ENCODE peak calls at places on chromosomes 4 and X, in ten cellular contexts. Z is HL-60, P is GM23338, E is endothelial cell of umbilical vein, I is spleen, V is transverse colon, A is stomach, W is upper lobe of left lung, L is vagina, T is HepG2. C is an unnamed sample.

GRCh38 chrX:153628129-153628528 is 18.9 kb upstream of the DUSP9 start:
- DNase-seq in Z (no peak), P (no peak), E (no peak), I (no peak), V (no peak), A (no peak), W (no peak), L (no peak), T (no peak), C (no peak)

GRCh38 chrX:65575024-65575423 is 40.4 kb upstream of the LAS1L start:
- DNase-seq in Z (no peak), P (no peak), E (no peak), I (no peak), V (no peak), A (no peak), W (no peak), L (no peak), T (no peak), C (no peak)

GRCh38 chrX:54786972-54787371 is 11.1 kb downstream of the ITIH6 start:
- DNase-seq in Z (no peak), P (peak), E (no peak), I (no peak), V (peak), A (peak), W (no peak), L (no peak), T (no peak), C (no peak)

GRCh38 chr4:72948080-72948479 is 121.4 kb downstream of the COX18 start:
- DNase-seq in Z (no peak), P (no peak), E (no peak), I (no peak), V (no peak), A (no peak), W (no peak), L (no peak), T (no peak), C (no peak)

GRCh38 chrX:30060718-30061117 is 154.6 kb upstream of the MAGEB2 start:
- DNase-seq in Z (no peak), P (peak), E (peak), I (no peak), V (no peak), A (no peak), W (no peak), L (no peak), T (no peak), C (no peak)

GRCh38 chrX:2828404-2829065 is at the start of gene GYG2:
- DNase-seq in Z (no peak), P (peak), E (no peak), I (no peak), V (peak), A (peak), W (no peak), L (no peak), T (peak), C (no peak)

GRCh38 chr4:1745165-1745564 is 23.8 kb downstream of the TACC3 start:
- DNase-seq in Z (no peak), P (no peak), E (no peak), I (no peak), V (no peak), A (no peak), W (no peak), L (no peak), T (no peak), C (no peak)

GRCh38 chr4:163111588-163111987 is 55.1 kb downstream of the NAF1 start:
- DNase-seq in Z (no peak), P (peak), E (peak), I (no peak), V (no peak), A (no peak), W (no peak), L (no peak), T (no peak), C (no peak)

GRCh38 chrX:47358387-47359065 is 11.9 kb upstream of the ZNF157 start:
- DNase-seq in Z (no peak), P (no peak), E (peak), I (no peak), V (no peak), A (no peak), W (no peak), L (no peak), T (no peak), C (no peak)

GRCh38 chr4:168585168-168586091 is 88.6 kb downstream of the PALLD start:
- DNase-seq in Z (no peak), P (peak), E (peak), I (no peak), V (peak), A (peak), W (peak), L (peak), T (peak), C (peak)

GRCh38 chr4:122293374-122294365 is 85.1 kb upstream of the ADAD1 start:
- DNase-seq in Z (no peak), P (peak), E (no peak), I (no peak), V (no peak), A (no peak), W (no peak), L (no peak), T (no peak), C (no peak)

GRCh38 chr4:66558651-66559050 is 888.4 kb upstream of the EPHA5 start:
- DNase-seq in Z (no peak), P (no peak), E (no peak), I (no peak), V (no peak), A (no peak), W (no peak), L (no peak), T (no peak), C (no peak)

GRCh38 chr4:139834210-139834609 is 168.6 kb downstream of the MGST2 start:
- DNase-seq in Z (no peak), P (peak), E (no peak), I (no peak), V (no peak), A (no peak), W (no peak), L (no peak), T (peak), C (no peak)

GRCh38 chr4:30789219-30789671 is 69.1 kb downstream of the PCDH7 start:
- DNase-seq in Z (no peak), P (peak), E (peak), I (no peak), V (no peak), A (no peak), W (no peak), L (no peak), T (no peak), C (no peak)

GRCh38 chrX:140040397-140040796 is 75.1 kb upstream of the CXorf66 start:
- DNase-seq in Z (peak), P (no peak), E (no peak), I (no peak), V (peak), A (no peak), W (no peak), L (no peak), T (no peak), C (no peak)

GRCh38 chrX:124634363-124634762 is 288.0 kb downstream of the SH2D1A start:
- DNase-seq in Z (no peak), P (no peak), E (no peak), I (no peak), V (no peak), A (no peak), W (no peak), L (no peak), T (no peak), C (no peak)

GRCh38 chr4:2860391-2861348 is 17.0 kb downstream of the ADD1 start:
- DNase-seq in Z (no peak), P (peak), E (peak), I (no peak), V (no peak), A (no peak), W (peak), L (no peak), T (peak), C (no peak)

GRCh38 chrX:78979789-78980464 is 34.7 kb downstream of the P2RY10 start:
- DNase-seq in Z (no peak), P (no peak), E (no peak), I (no peak), V (no peak), A (no peak), W (no peak), L (no peak), T (no peak), C (no peak)

GRCh38 chr4:110618091-110619000 is 4.5 kb downstream of the PITX2 start:
- DNase-seq in Z (no peak), P (peak), E (no peak), I (no peak), V (peak), A (no peak), W (no peak), L (no peak), T (no peak), C (no peak)

GRCh38 chr4:110620352-110621327 is 2.2 kb downstream of the PITX2 start:
- DNase-seq in Z (no peak), P (peak), E (peak), I (peak), V (peak), A (no peak), W (no peak), L (no peak), T (no peak), C (no peak)

GRCh38 chr4:110621328-110621812 is 1.5 kb downstream of the PITX2 start:
- DNase-seq in Z (no peak), P (peak), E (no peak), I (no peak), V (no peak), A (no peak), W (no peak), L (no peak), T (no peak), C (no peak)

GRCh38 chr4:110619001-110619350 is 3.9 kb downstream of the PITX2 start:
- DNase-seq in Z (no peak), P (no peak), E (no peak), I (no peak), V (no peak), A (no peak), W (no peak), L (no peak), T (no peak), C (no peak)

GRCh38 chr4:110619401-110620247 is 3.3 kb downstream of the PITX2 start:
- DNase-seq in Z (no peak), P (peak), E (no peak), I (no peak), V (no peak), A (no peak), W (no peak), L (no peak), T (no peak), C (no peak)
- TF ChIP-seq POLR2AphosphoS5 in Z (no peak), P (no peak), E (no peak), I (no peak), V (no peak), A (no peak), W (no peak), L (no peak), T (no peak), C (no peak)

DNA sequence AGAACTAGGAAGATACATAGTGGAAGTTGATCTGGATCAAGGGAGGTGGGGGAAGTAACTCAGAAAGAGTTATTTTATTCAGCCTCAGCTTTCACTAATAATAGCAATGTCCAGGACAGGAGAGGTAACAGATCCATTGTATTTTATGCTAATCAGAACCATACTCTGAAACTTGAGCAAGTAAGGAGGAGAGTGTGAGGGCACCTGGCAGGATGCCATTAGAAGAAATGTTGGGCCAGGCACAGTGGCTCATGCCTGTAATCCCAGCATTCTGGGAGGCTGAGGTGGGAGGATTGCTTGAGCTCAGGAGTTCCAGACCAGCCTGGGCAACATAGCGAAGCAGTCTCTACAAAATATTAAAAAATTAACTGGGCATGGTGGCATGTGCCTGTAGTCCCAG is 16.3 kb downstream of the GPR34 start:
- DNase-seq in Z (no peak), P (no peak), E (no peak), I (no peak), V (no peak), A (no peak), W (no peak), L (no peak), T (no peak), C (no peak)
- H3K27ac ChIP-seq in Z (peak), P (no peak), E (no peak), I (peak), V (peak), A (peak), W (peak), L (no peak), T (no peak), C (no peak)

GRCh38 chr4:15964159-15964558 is 1.2 kb upstream of the FGFBP2 start:
- DNase-seq in Z (no peak), P (peak), E (no peak), I (no peak), V (no peak), A (no peak), W (no peak), L (no peak), T (no peak), C (no peak)

GRCh38 chr4:15961778-15962510 is 1.0 kb downstream of the FGFBP2 start:
- DNase-seq in Z (no peak), P (no peak), E (no peak), I (no peak), V (no peak), A (no peak), W (peak), L (no peak), T (no peak), C (no peak)

GRCh38 chr4:15965325-15965724 is 2.4 kb upstream of the FGFBP2 start:
- DNase-seq in Z (no peak), P (no peak), E (no peak), I (no peak), V (no peak), A (no peak), W (no peak), L (no peak), T (no peak), C (no peak)

GRCh38 chr4:15963568-15963967 is 593 bp upstream of the FGFBP2 start:
- DNase-seq in Z (no peak), P (no peak), E (no peak), I (peak), V (no peak), A (no peak), W (peak), L (no peak), T (no peak), C (no peak)

GRCh38 chr4:15963001-15963451 is at the start of gene FGFBP2:
- DNase-seq in Z (peak), P (peak), E (peak), I (peak), V (peak), A (peak), W (peak), L (no peak), T (peak), C (no peak)
- TF ChIP-seq CTCF in Z (peak), P (peak), E (peak), I (no peak), V (peak), A (no peak), W (no peak), L (no peak), T (peak), C (no peak)

GRCh38 chr4:48913346-48913745 is 6.8 kb upstream of the OCIAD2 start:
- DNase-seq in Z (no peak), P (no peak), E (peak), I (no peak), V (no peak), A (no peak), W (no peak), L (no peak), T (no peak), C (no peak)
- TF ChIP-seq POLR2AphosphoS5 in Z (no peak), P (no peak), E (peak), I (no peak), V (peak), A (peak), W (no peak), L (no peak), T (no peak), C (no peak)

GRCh38 chrX:104641176-104641575 is 75.2 kb downstream of the IL1RAPL2 start:
- DNase-seq in Z (no peak), P (peak), E (no peak), I (no peak), V (no peak), A (no peak), W (no peak), L (no peak), T (no peak), C (no peak)

GRCh38 chrX:104647084-104647483 is 81.1 kb downstream of the IL1RAPL2 start:
- DNase-seq in Z (no peak), P (no peak), E (no peak), I (no peak), V (no peak), A (no peak), W (no peak), L (no peak), T (no peak), C (no peak)
- H3K27ac ChIP-seq in Z (no peak), P (no peak), E (no peak), I (no peak), V (no peak), A (no peak), W (no peak), L (no peak), T (no peak), C (no peak)

C was measured in breast epithelium.